ENCODE peak calls at places on chromosomes 4 and X, in nine cellular contexts. L is transverse colon; C is CD4-positive, alpha-beta memory T cell; T is mucosa of descending colon; U is left ventricle myocardium inferior; S is NT2/D1; M is GM12865; E is AG09309; W is mesenchymal stem cell. K is an unnamed sample.

GRCh38 chr4:35897808-35898207 is 346.5 kb downstream of the ARAP2 start:
- DNase-seq in L (no peak), C (no peak), T (no peak), U (no peak), S (no peak), M (no peak), E (no peak), W (no peak), K (no peak)

GRCh38 chr4:164221631-164222030 is 532.3 kb upstream of the SMIM31 start:
- DNase-seq in L (no peak), C (no peak), T (no peak), U (no peak), S (no peak), M (no peak), E (no peak), W (no peak), K (no peak)

GRCh38 chr4:89539374-89539773 is 231.8 kb upstream of the GPRIN3 start:
- DNase-seq in L (no peak), C (no peak), T (no peak), U (no peak), S (no peak), M (no peak), E (peak; percentile 75), W (peak; percentile 95), K (no peak)

GRCh38 chr4:128393111-128393704 is 105.6 kb upstream of the PGRMC2 start:
- DNase-seq in L (no peak), C (no peak), T (no peak), U (no peak), S (no peak), M (peak; percentile 5), E (no peak), W (peak; percentile 78), K (no peak)

GRCh38 chr4:20422398-20422797 is 170.7 kb downstream of the SLIT2 start:
- DNase-seq in L (peak; percentile 60), C (peak; percentile 22), T (no peak), U (no peak), S (peak; percentile 61), M (peak; percentile 64), E (no peak), W (peak; percentile 56), K (peak; percentile 27)

GRCh38 chr4:83261307-83261706 is 23.3 kb downstream of the COQ2 start:
- DNase-seq in L (peak; percentile 82), C (no peak), T (no peak), U (no peak), S (no peak), M (no peak), E (no peak), W (no peak), K (no peak)

GRCh38 chr4:71635094-71635493 is 148.8 kb downstream of the GC start:
- DNase-seq in L (no peak), C (no peak), T (no peak), U (no peak), S (no peak), M (no peak), E (no peak), W (peak; percentile 4), K (no peak)

GRCh38 chrX:5775985-5776384 is 452.7 kb downstream of the NLGN4X start:
- DNase-seq in L (no peak), C (no peak), T (no peak), U (no peak), S (no peak), M (no peak), E (no peak), W (no peak), K (peak; percentile 42)

GRCh38 chr4:180058731-180059215 is 2184.4 kb upstream of the TENM3 start:
- DNase-seq in L (peak; percentile 41), C (no peak), T (peak; percentile 58), U (no peak), S (peak; percentile 22), M (peak; percentile 48), E (no peak), W (peak; percentile 67), K (no peak)

GRCh38 chrX:120774611-120775010 is 101.1 kb downstream of the CT47B1 start:
- DNase-seq in L (no peak), C (no peak), T (no peak), U (no peak), S (no peak), M (no peak), E (no peak), W (no peak), K (no peak)

GRCh38 chr4:926538-926937 is 5.6 kb downstream of the GAK start:
- DNase-seq in L (peak; percentile 47), C (no peak), T (no peak), U (no peak), S (no peak), M (peak; percentile 33), E (no peak), W (no peak), K (no peak)

GRCh38 chrX:15336023-15336413 is 695 bp upstream of the PIGA start:
- DNase-seq in L (peak; percentile 16), C (peak; percentile 62), T (no peak), U (no peak), S (no peak), M (peak; percentile 18), E (peak; percentile 2), W (peak; percentile 90), K (no peak)

GRCh38 chr4:101419324-101420135 is 72.2 kb upstream of the PPP3CA start:
- DNase-seq in L (peak; percentile 16), C (no peak), T (no peak), U (no peak), S (no peak), M (peak; percentile 80), E (peak; percentile 0), W (peak; percentile 28), K (peak; percentile 73)

DNA sequence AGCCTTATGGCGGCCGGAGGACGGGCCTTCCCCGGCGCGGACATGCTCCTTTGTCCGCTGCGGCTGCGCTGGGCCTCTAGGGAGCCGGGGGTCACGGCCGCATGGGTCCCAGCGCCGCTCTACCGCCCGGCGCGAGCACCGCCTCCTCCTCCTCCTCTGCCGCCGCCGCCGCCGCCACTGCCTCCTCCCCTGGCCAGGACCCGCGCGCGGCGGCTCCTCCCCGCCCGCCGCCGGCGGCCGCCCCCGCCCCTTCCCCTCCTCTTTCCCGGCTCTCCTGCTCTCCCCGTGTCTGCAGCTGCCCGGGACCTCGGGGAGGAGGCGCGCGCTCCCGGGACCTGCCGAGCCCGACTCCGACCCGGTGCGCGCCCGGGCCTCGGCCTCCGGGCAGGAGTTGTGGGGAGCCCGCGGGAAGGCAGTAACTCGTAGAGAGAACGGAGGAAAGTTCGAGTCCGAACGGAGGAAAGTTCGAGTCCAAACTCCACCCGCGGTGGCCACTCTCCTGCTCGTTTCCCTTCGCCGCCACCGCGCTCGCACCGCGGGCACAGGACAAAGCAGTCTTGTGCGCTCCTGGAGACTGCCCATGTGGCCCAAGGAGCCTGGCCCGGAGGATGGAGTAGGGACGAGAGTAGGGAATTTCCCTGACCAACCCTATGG is at the start of gene ADGRA3:
- DNase-seq in L (peak; percentile 80), C (no peak), T (peak; percentile 79), U (peak; percentile 79), S (no peak), M (peak; percentile 77), E (no peak), W (peak; percentile 78), K (no peak)
- H3K4me3 ChIP-seq in L (peak within 1 kb of the TSS; percentile 49), C (no peak within 1 kb of the TSS), T (peak within 1 kb of the TSS; percentile 32), U (peak within 1 kb of the TSS; percentile 72), S (peak within 1 kb of the TSS; percentile 68), M (peak within 1 kb of the TSS; percentile 56), E (peak within 1 kb of the TSS; percentile 66), W (peak within 1 kb of the TSS; percentile 88), K (peak within 1 kb of the TSS; percentile 75)

GRCh38 chrX:85930099-85930498 is 117.3 kb downstream of the CHM start:
- DNase-seq in L (no peak), C (no peak), T (no peak), U (no peak), S (no peak), M (no peak), E (no peak), W (no peak), K (no peak)

GRCh38 chrX:85928606-85929005 is 118.8 kb downstream of the CHM start:
- DNase-seq in L (no peak), C (no peak), T (no peak), U (no peak), S (no peak), M (no peak), E (no peak), W (no peak), K (no peak)

GRCh38 chrX:85922821-85923220 is 124.5 kb downstream of the CHM start:
- DNase-seq in L (no peak), C (no peak), T (no peak), U (no peak), S (no peak), M (no peak), E (peak; percentile 51), W (peak; percentile 49), K (no peak)

DNA sequence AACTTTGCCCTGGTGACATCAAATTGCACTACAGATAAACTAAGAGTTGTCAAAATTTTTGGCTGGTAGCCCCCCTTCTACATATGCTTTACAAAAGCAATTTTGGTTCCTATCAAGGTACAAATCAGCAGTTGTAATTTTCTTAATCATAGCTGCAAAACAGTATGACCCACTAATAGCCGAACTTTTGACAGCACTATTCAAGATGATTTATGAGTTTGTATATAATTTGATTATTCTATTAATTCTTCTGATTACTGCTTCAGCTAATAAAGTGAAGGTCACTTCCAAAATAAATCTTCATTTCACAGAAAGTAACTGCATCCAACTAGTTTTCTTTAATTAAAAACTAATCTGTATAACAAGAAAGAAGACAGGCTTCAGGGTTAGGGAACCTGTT is 119.6 kb downstream of the CHM start:
- DNase-seq in L (no peak), C (no peak), T (no peak), U (no peak), S (no peak), M (no peak), E (no peak), W (no peak), K (no peak)
- H3K4me3 ChIP-seq in L (no peak overlapping the region), C (no peak overlapping the region), T (no peak overlapping the region), U (no peak overlapping the region), S (no peak overlapping the region), M (no peak overlapping the region), E (no peak overlapping the region), W (no peak overlapping the region), K (no peak overlapping the region)

DNA sequence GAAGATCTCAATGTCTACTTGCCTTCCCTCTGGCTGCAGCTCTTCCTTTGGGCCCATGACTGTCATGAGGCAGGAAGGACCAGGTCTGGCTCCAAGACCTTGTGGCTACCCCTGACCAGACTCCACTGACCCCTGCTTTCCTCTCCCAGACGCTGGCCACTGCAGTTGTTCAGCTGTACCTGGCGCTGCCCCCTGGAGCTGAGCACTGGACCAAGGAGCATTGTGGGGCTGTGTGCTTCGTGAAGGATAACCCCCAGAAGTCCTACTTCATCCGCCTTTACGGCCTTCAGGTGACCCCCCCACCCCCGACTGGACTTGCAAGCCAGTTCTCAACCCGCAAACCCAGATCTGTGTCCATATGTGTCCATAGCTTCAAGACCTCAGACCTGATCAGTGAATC is 535 bp downstream of the WAS start:
- DNase-seq in L (no peak), C (no peak), T (no peak), U (no peak), S (no peak), M (no peak), E (no peak), W (no peak), K (no peak)
- H3K4me3 ChIP-seq in L (no peak overlapping the region), C (peak overlapping the region; percentile 93), T (no peak overlapping the region), U (peak overlapping the region; percentile 25), S (no peak overlapping the region), M (peak overlapping the region; percentile 76), E (no peak overlapping the region), W (no peak overlapping the region), K (peak overlapping the region; percentile 77)

DNA sequence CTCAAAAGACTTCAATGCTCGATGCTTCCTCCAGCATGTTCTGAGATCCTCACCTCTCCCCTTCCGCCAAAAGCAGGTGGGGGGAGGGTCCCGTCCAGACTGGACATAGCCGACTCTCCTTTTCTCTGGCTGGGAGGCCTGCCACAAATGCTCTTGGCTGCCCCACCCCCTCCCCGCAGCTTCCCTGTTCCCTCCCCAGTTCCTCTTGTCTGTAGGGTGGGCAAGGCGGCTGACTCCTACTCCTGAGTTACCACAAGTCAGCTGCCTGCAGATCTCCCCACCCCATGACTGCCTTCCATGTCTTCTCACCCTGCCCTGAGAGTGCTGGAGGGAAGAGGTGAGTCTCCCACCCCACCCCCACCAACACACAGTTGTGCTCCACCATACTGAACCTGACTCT is 2.8 kb downstream of the ATP6AP1 start:
- DNase-seq in L (no peak), C (no peak), T (peak; percentile 55), U (peak; percentile 38), S (no peak), M (no peak), E (no peak), W (no peak), K (no peak)
- H3K4me3 ChIP-seq in L (no peak overlapping the region), C (no peak overlapping the region), T (no peak overlapping the region), U (no peak overlapping the region), S (no peak overlapping the region), M (no peak overlapping the region), E (no peak overlapping the region), W (no peak overlapping the region), K (no peak overlapping the region)